ENCODE peak calls at places on chromosome 16, in four cellular contexts. N is activated T-helper 1 cell treated with anti-CD3 and anti-CD28 coated beads, Interleukin-12 subunit alpha, Interleukin-12 subunit beta, Interleukin-2, Interleukin-4 antibody, amounts not matched to agents 30 ng/mL and 10 ng/mL and 1 ng/mL, durations not matched to agents 14 hours and 24 hours and 36 hours; T is heart right ventricle; F is EH. U is an unnamed sample.

GRCh38 chr16:88773812-88774291 is 11.2 kb downstream of the PIEZO1 start:
- DNase-seq in T (peak), F (peak), N (no peak), U (no peak)

GRCh38 chr16:17084134-17084533 is 386.6 kb downstream of the XYLT1 start:
- DNase-seq in F (no peak), T (no peak), N (no peak), U (no peak)

GRCh38 chr16:78098087-78098486 is 1.4 kb upstream of the WWOX start:
- DNase-seq in T (no peak), N (no peak), F (no peak), U (no peak)

GRCh38 chr16:25823891-25824290 is 132.1 kb downstream of the HS3ST4 start:
- DNase-seq in F (no peak), N (no peak), T (no peak), U (no peak)

GRCh38 chr16:86198201-86199118 is 299.5 kb downstream of the IRF8 start:
- DNase-seq in T (no peak), N (no peak), F (no peak), U (no peak)

GRCh38 chr16:88649195-88649923 is 1.5 kb downstream of the CYBA start:
- DNase-seq in N (no peak), T (no peak), F (no peak), U (peak)

GRCh38 chr16:31487720-31488629 is 5.1 kb downstream of the SLC5A2 start:
- DNase-seq in N (peak), F (peak), T (no peak), U (no peak)

GRCh38 chr16:71364306-71364705 is 5.8 kb downstream of the CALB2 start:
- DNase-seq in F (no peak), N (no peak), T (no peak), U (no peak)

GRCh38 chr16:54873081-54873480 is 57.6 kb upstream of the IRX5 start:
- DNase-seq in F (peak), T (no peak), N (no peak), U (no peak)

GRCh38 chr16:80250376-80250775 is 290.4 kb upstream of the DYNLRB2 start:
- DNase-seq in N (no peak), F (peak), T (no peak), U (no peak)

GRCh38 chr16:23016372-23016771 is 132.9 kb downstream of the USP31 start:
- DNase-seq in N (no peak), F (no peak), T (no peak), U (no peak)

GRCh38 chr16:4345439-4346204 is 5.5 kb downstream of the PAM16 start:
- DNase-seq in N (no peak), T (no peak), F (no peak), U (peak)

GRCh38 chr16:70257391-70257790 is 5.7 kb upstream of the EXOSC6 start:
- DNase-seq in T (no peak), F (peak), N (no peak), U (no peak)

GRCh38 chr16:8935989-8936388 is 27.7 kb downstream of the USP7 start:
- DNase-seq in F (no peak), T (no peak), N (no peak), U (peak)